ENCODE peak calls at places on chromosome 20, in eight cellular contexts. G is IMR-90; C is astrocyte; S is suprapubic skin; U is upper lobe of left lung; A is CD8-positive, alpha-beta T cell; O is tibial artery; R is lung. T is an unnamed sample. For H3K9me3, the result is how much of the 10 kb centered on the place peaks cover.

GRCh38 chr20:63903796-63904570 is 9.1 kb downstream of the DNAJC5 start:
- DNase-seq in G (no peak), C (no peak), S (no peak), U (no peak), A (no peak), O (no peak), R (no peak), T (no peak)

GRCh38 chr20:52312131-52312729 is 120.7 kb upstream of the ZFP64 start:
- DNase-seq in G (peak), C (peak), S (no peak), U (no peak), A (peak), O (no peak), R (peak), T (peak)

GRCh38 chr20:33744773-33745385 is 13.1 kb downstream of the ZNF341 start:
- DNase-seq in G (no peak), C (no peak), S (no peak), U (no peak), A (no peak), O (no peak), R (no peak), T (no peak)

GRCh38 chr20:47843886-47844567 is 58.7 kb upstream of the SULF2 start:
- DNase-seq in G (no peak), C (no peak), S (no peak), U (no peak), A (no peak), O (no peak), R (no peak), T (peak)

GRCh38 chr20:36270744-36271638 is 34.7 kb downstream of the AAR2 start:
- DNase-seq in G (no peak), C (no peak), S (no peak), U (peak), A (no peak), O (no peak), R (no peak), T (no peak)

GRCh38 chr20:23245553-23246128 is 105.0 kb upstream of the NXT1 start:
- DNase-seq in G (peak), C (no peak), S (peak), U (no peak), A (no peak), O (peak), R (peak), T (peak)

GRCh38 chr20:30922129-30922528 is 335.3 kb upstream of the DEFB115 start:
- DNase-seq in G (no peak), C (no peak), S (no peak), U (peak), A (no peak), O (peak), R (no peak), T (no peak)

GRCh38 chr20:32282461-32282860 is 5.0 kb downstream of the KIF3B start:
- DNase-seq in G (no peak), C (no peak), S (no peak), U (no peak), A (no peak), O (peak), R (no peak), T (no peak)

GRCh38 chr20:49762940-49763766 is 49.5 kb upstream of the B4GALT5 start:
- DNase-seq in G (no peak), C (no peak), S (no peak), U (no peak), A (no peak), O (no peak), R (no peak), T (peak)

GRCh38 chr20:53040678-53041674 is 68.8 kb downstream of the TSHZ2 start:
- DNase-seq in G (no peak), C (peak), S (no peak), U (no peak), A (no peak), O (peak), R (no peak), T (no peak)

GRCh38 chr20:5095931-5096330 is 23.8 kb downstream of the PCNA start:
- DNase-seq in G (no peak), C (no peak), S (no peak), U (peak), A (no peak), O (no peak), R (no peak), T (no peak)

GRCh38 chr20:47686545-47686944 is 98.7 kb downstream of the SULF2 start:
- DNase-seq in G (peak), C (peak), S (no peak), U (no peak), A (no peak), O (no peak), R (no peak), T (peak)

GRCh38 chr20:46681032-46681854 is 8.0 kb downstream of the TP53RK start:
- DNase-seq in G (peak), C (no peak), S (no peak), U (no peak), A (peak), O (no peak), R (peak), T (peak)

GRCh38 chr20:64228751-64229518 is 26.6 kb upstream of the PCMTD2 start:
- DNase-seq in G (no peak), C (no peak), S (no peak), U (no peak), A (no peak), O (no peak), R (no peak), T (no peak)

GRCh38 chr20:47146703-47147102 is 209.8 kb downstream of the ZMYND8 start:
- DNase-seq in G (peak), C (peak), S (no peak), U (no peak), A (no peak), O (no peak), R (no peak), T (no peak)

GRCh38 chr20:22052025-22052527 is 346.6 kb downstream of the PAX1 start:
- DNase-seq in G (no peak), C (no peak), S (no peak), U (no peak), A (no peak), O (no peak), R (no peak), T (no peak)

GRCh38 chr20:57145089-57145631 is 121.3 kb downstream of the BMP7 start:
- DNase-seq in G (no peak), C (no peak), S (no peak), U (no peak), A (no peak), O (no peak), R (no peak), T (no peak)

GRCh38 chr20:20820780-20821495 is 108.5 kb upstream of the RALGAPA2 start:
- DNase-seq in G (no peak), C (no peak), S (no peak), U (no peak), A (no peak), O (no peak), R (no peak), T (no peak)

GRCh38 chr20:23363257-23363649 is 1.3 kb downstream of the GZF1 start:
- DNase-seq in G (no peak), C (no peak), S (no peak), U (no peak), A (no peak), O (no peak), R (no peak), T (no peak)

GRCh38 chr20:52118233-52118632 is 73.3 kb downstream of the ZFP64 start:
- DNase-seq in G (no peak), C (no peak), S (no peak), U (no peak), A (no peak), O (no peak), R (no peak), T (no peak)

GRCh38 chr20:37711987-37712961 is 18.4 kb downstream of the CTNNBL1 start:
- DNase-seq in G (no peak), C (no peak), S (no peak), U (no peak), A (no peak), O (no peak), R (no peak), T (no peak)

GRCh38 chr20:58891686-58892125 is 39.2 kb downstream of the GNAS start:
- DNase-seq in G (no peak), C (peak), S (no peak), U (peak), A (peak), O (peak), R (no peak), T (peak)

GRCh38 chr20:1700990-1701389 is 43.4 kb upstream of the SIRPG start:
- DNase-seq in G (no peak), C (no peak), S (no peak), U (no peak), A (no peak), O (no peak), R (no peak), T (no peak)

GRCh38 chr20:61839912-61840441 is 225.7 kb downstream of the TAF4 start:
- DNase-seq in G (no peak), C (no peak), S (no peak), U (no peak), A (no peak), O (no peak), R (no peak), T (no peak)

GRCh38 chr20:53708129-53708968 is 114.7 kb upstream of the ZNF217 start:
- DNase-seq in G (peak), C (peak), S (no peak), U (no peak), A (peak), O (no peak), R (no peak), T (peak)

GRCh38 chr20:15857131-15857784 is 716.0 kb downstream of the KIF16B start:
- DNase-seq in G (no peak), C (no peak), S (no peak), U (no peak), A (no peak), O (no peak), R (no peak), T (no peak)

GRCh38 chr20:43507150-43508080 is at the start of gene L3MBTL1:
- DNase-seq in G (peak), C (no peak), S (no peak), U (peak), A (no peak), O (no peak), R (peak), T (peak)

GRCh38 chr20:51193066-51193772 is 170.3 kb upstream of the KCNG1 start:
- DNase-seq in G (peak), C (peak), S (no peak), U (peak), A (no peak), O (no peak), R (no peak), T (no peak)

GRCh38 chr20:60389882-60390281 is 431.7 kb downstream of the CDH26 start:
- DNase-seq in G (no peak), C (no peak), S (no peak), U (no peak), A (no peak), O (no peak), R (no peak), T (no peak)

GRCh38 chr20:60389441-60389840 is 431.2 kb downstream of the CDH26 start:
- DNase-seq in G (no peak), C (no peak), S (no peak), U (no peak), A (no peak), O (no peak), R (no peak), T (no peak)
- H3K9me3 ChIP-seq in G (under half), C (under half), S (under half), U (under half), A (under half), O (under half), R (under half), T (under half)

GRCh38 chr20:12113075-12113467 is 195.4 kb downstream of the BTBD3 start:
- DNase-seq in G (no peak), C (no peak), S (no peak), U (no peak), A (no peak), O (no peak), R (no peak), T (no peak)

GRCh38 chr20:12112089-12112474 is 194.4 kb downstream of the BTBD3 start:
- DNase-seq in G (no peak), C (no peak), S (no peak), U (no peak), A (no peak), O (no peak), R (no peak), T (no peak)

GRCh38 chr20:12112665-12113064 is 195.0 kb downstream of the BTBD3 start:
- DNase-seq in G (no peak), C (no peak), S (no peak), U (no peak), A (no peak), O (no peak), R (no peak), T (no peak)

GRCh38 chr20:12111431-12112088 is 193.9 kb downstream of the BTBD3 start:
- DNase-seq in G (no peak), C (no peak), S (no peak), U (no peak), A (no peak), O (no peak), R (no peak), T (no peak)

DNA sequence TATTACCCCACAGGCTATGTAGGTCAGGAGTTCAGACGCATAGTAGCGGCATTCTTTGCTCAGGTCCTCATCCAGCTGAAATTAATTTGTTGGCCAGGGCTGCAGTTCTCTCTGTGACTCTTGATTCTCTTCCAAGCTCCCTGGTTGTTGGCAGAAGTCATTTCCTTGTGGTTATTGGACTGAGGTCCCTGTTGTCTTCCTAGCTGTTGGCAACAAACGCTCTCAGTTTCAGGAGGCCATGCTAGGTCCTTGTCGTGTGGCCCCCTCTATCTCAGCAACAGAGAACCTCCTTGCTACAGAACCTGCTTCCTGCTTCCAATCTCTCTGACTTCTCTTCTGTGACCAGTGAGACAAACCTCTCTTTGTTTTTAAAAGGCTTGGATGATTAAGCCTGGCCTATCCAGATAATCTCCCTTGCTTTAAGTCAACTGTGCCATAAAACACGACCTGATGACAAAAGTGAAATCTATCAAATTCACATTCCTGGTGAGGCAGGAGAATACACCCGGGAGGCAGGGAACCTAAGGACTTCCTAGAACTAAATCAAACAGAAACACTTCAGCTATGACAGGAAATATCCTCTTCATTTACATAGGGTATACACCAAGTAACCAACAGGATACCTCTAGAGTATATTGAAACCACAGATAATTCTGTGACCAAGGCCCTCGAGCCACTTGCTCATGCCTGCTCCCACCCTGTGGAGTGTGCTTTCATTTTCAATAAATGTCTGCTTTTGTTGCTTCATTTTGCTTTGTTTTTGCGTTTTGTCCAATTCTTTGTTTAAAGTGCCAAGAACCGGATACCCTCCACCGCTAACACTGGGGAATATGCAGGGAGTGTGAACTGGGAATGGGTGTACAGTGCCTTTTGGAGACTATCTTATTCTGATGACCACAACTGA is 196.0 kb downstream of the BTBD3 start:
- DNase-seq in G (no peak), C (peak), S (no peak), U (no peak), A (no peak), O (no peak), R (no peak), T (no peak)
- H3K9me3 ChIP-seq in G (under half), C (under half), S (under half), U (under half), A (under half), O (under half), R (under half), T (under half)

DNA sequence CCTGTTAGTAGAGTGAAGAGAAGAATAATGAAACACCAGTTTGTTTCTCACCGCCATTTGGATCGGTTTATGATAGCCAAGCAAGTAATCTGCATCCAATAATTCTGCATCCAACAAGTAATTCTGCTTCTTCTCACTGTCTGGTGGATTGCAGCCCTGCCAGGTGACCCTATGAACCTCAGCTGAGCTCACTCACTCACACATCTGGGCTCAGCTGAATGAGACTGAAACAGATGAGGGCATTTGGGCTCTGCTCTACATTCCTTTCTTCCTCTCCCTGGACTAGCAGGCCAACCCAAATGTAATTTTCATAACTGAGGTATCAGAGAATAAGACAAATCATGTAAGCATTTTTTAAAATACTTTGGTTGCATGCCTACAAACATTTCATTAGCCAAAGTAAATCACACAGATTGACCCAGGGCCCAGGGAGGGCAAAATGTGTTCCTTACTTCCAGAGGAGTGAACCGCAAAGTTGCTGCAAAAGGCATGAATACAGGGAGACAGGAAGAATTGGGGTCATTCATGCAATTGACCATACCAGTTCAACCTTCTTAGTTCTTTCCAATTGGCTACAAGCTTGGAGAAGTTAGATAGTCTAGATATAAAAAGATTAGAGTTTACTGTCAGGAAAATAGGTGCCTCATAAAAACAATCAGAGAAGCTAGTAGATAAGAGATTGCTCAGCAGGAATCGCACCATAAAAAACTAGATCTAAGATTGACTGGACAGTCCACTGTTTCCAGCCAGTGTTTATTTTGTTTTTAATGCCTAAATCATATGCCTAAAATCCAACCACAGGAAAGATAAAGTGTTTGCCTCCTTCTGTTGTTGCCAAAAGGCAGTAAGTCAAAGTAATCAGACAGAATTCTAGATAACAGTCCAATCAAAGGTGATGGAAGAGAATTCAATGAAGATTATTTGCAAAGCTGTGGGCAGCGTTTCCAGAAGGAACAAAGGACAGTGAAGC is 43.7 kb downstream of the CBLN4 start:
- DNase-seq in G (no peak), C (no peak), S (no peak), U (no peak), A (no peak), O (no peak), R (peak), T (no peak)
- H3K9me3 ChIP-seq in G (under half), C (under half), S (under half), U (under half), A (under half), O (under half), R (under half), T (under half)

GRCh38 chr20:9613871-9614270 is 99.5 kb downstream of the LAMP5 start:
- DNase-seq in G (peak), C (no peak), S (no peak), U (no peak), A (no peak), O (no peak), R (no peak), T (no peak)

GRCh38 chr20:9611921-9612320 is 97.5 kb downstream of the LAMP5 start:
- DNase-seq in G (no peak), C (no peak), S (no peak), U (no peak), A (no peak), O (no peak), R (no peak), T (no peak)

GRCh38 chr20:9608639-9609440 is 94.5 kb downstream of the LAMP5 start:
- DNase-seq in G (no peak), C (no peak), S (no peak), U (no peak), A (no peak), O (no peak), R (no peak), T (no peak)

GRCh38 chr20:9609892-9610502 is 95.6 kb downstream of the LAMP5 start:
- DNase-seq in G (peak), C (peak), S (no peak), U (no peak), A (peak), O (no peak), R (peak), T (peak)

DNA sequence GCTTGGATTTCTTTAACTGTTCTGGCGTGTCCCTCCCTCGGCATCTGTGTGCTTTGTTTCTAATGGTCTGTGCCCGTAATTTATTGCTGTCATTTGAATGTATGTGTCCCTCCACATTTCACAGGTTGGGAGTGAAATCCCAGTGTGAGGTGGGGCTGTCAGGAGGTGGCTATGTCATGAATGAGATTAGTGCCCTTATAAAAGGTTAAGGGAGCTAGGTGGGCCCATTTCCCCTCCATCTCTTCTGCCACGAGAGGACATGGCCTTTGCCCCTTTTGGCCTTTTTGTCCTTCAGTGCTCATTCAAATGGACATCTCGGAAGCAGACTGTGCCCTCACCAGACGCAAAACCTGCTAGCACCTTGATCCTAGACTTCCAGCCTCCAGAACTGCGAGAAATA is 96.3 kb downstream of the LAMP5 start:
- DNase-seq in G (no peak), C (no peak), S (no peak), U (no peak), A (no peak), O (no peak), R (no peak), T (no peak)
- H3K9me3 ChIP-seq in G (under half), C (under half), S (under half), U (under half), A (under half), O (under half), R (under half), T (under half)

T was measured in hepatocyte.